ENCODE peak calls at places on chromosomes 5 and 9, in ten cellular contexts. Z is stimulated activated CD4-positive, alpha-beta T cell treated with anti-CD3 and anti-CD28 coated beads, Interleukin-12 subunit alpha, Interleukin-12 subunit beta, amount 100 ng/mL, for 4 hours; E is CD4-positive, CD25-positive, alpha-beta regulatory T cell; Y is omental fat pad; F is Caki2; I is NCI-H510A treated with DMSO at 0.1 percent for 48 hours; L is Karpas-422; T is HCT116; X is heart left ventricle; Q is NCI-H774. D is an unnamed sample.

GRCh38 chr9:90098456-90098855 is 493.6 kb downstream of the GADD45G start:
- DNase-seq in L (no peak), E (no peak), Y (no peak), T (no peak), Z (no peak), I (no peak), Q (no peak), F (no peak), X (no peak), D (no peak)

GRCh38 chr5:113056988-113057387 is 80.4 kb downstream of the DCP2 start:
- DNase-seq in I (no peak), F (no peak), X (no peak), L (no peak), E (no peak), Y (no peak), Z (no peak), T (no peak), Q (no peak), D (no peak)

GRCh38 chr5:149608936-149609502 is 27.7 kb downstream of the ARHGEF37 start:
- DNase-seq in Z (no peak), I (no peak), F (no peak), L (no peak), Y (no peak), X (no peak), E (no peak), Q (no peak), T (no peak), D (no peak)

GRCh38 chr5:143554918-143555477 is 151.5 kb upstream of the NR3C1 start:
- DNase-seq in F (no peak), Y (no peak), Z (no peak), I (no peak), Q (no peak), E (no peak), X (no peak), T (no peak), L (no peak), D (no peak)

GRCh38 chr9:744046-744712 is 97.3 kb upstream of the DMRT1 start:
- DNase-seq in L (no peak), I (no peak), Z (no peak), T (no peak), Y (no peak), F (no peak), Q (no peak), X (no peak), E (no peak), D (no peak)

GRCh38 chr5:34676409-34676808 is 20.3 kb downstream of the RAI14 start:
- DNase-seq in T (no peak), E (no peak), F (no peak), Q (no peak), X (no peak), I (no peak), L (no peak), Z (no peak), Y (no peak), D (no peak)

GRCh38 chr5:68384936-68385594 is 169.5 kb downstream of the PIK3R1 start:
- DNase-seq in E (no peak), T (no peak), I (no peak), L (no peak), F (no peak), X (no peak), Z (no peak), Y (no peak), Q (no peak), D (no peak)

GRCh38 chr5:65926893-65927292 is 518 bp downstream of the ERBIN start:
- DNase-seq in X (peak; percentile 9), T (no peak), I (peak; percentile 4), F (peak; percentile 22), E (peak; percentile 11), L (peak; percentile 74), Y (no peak), Z (no peak), Q (no peak), D (no peak)

GRCh38 chr5:39195198-39195826 is 24.1 kb downstream of the FYB1 start:
- DNase-seq in Y (no peak), Q (no peak), T (no peak), I (no peak), E (no peak), Z (no peak), L (no peak), X (no peak), F (no peak), D (no peak)

GRCh38 chr9:98989036-98990000 is 45.6 kb downstream of the COL15A1 start:
- DNase-seq in F (peak; percentile 95), T (peak; percentile 40), X (peak; percentile 85), L (peak; percentile 54), I (peak; percentile 51), Z (no peak), Y (peak; percentile 50), Q (no peak), E (no peak), D (no peak)

GRCh38 chr9:135478858-135479468 is 619 bp upstream of the PPP1R26 start:
- DNase-seq in Z (no peak), Y (no peak), X (peak; percentile 38), E (no peak), T (no peak), I (peak; percentile 6), F (peak; percentile 47), L (no peak), Q (peak; percentile 27), D (no peak)

GRCh38 chr9:81687521-81688261 is 1.7 kb downstream of the TLE1 start:
- DNase-seq in Z (no peak), L (no peak), Y (no peak), X (peak; percentile 47), T (no peak), I (no peak), F (peak; percentile 47), Q (no peak), E (no peak), D (peak; percentile 15)

GRCh38 chr9:136545966-136546696 is at the start of gene NOTCH1:
- DNase-seq in F (peak; percentile 95), Q (peak; percentile 78), X (peak; percentile 96), T (peak; percentile 87), I (peak; percentile 29), Z (peak; percentile 86), E (peak; percentile 84), L (peak; percentile 92), Y (no peak), D (peak; percentile 94)

GRCh38 chr5:56060276-56061110 is 65.7 kb upstream of the IL6ST start:
- DNase-seq in E (no peak), Z (peak; percentile 23), L (no peak), Y (no peak), X (no peak), F (peak; percentile 79), Q (no peak), T (no peak), I (no peak), D (no peak)

GRCh38 chr9:111016046-111017026 is 21.9 kb downstream of the LPAR1 start:
- DNase-seq in F (peak; percentile 31), Y (no peak), X (no peak), L (no peak), T (no peak), Q (no peak), E (no peak), I (peak; percentile 48), Z (no peak), D (no peak)

GRCh38 chr5:132814441-132815294 is 1.6 kb downstream of the SOWAHA start:
- DNase-seq in I (no peak), L (no peak), Y (no peak), F (no peak), Z (no peak), Q (no peak), X (no peak), E (no peak), T (no peak), D (no peak)

GRCh38 chr9:138097501-138097991 is 220.0 kb downstream of the CACNA1B start:
- DNase-seq in T (no peak), F (no peak), Z (no peak), Q (no peak), I (no peak), Y (no peak), E (no peak), L (no peak), X (peak; percentile 1), D (no peak)

GRCh38 chr5:751496-751895 is 33.0 kb downstream of the ZDHHC11B start:
- DNase-seq in T (no peak), I (no peak), Z (no peak), L (no peak), Y (no peak), F (no peak), X (no peak), E (no peak), Q (no peak), D (no peak)

GRCh38 chr5:32107291-32107690 is 66.8 kb downstream of the GOLPH3 start:
- DNase-seq in Y (no peak), E (no peak), X (no peak), Q (no peak), Z (no peak), T (no peak), L (no peak), F (no peak), I (no peak), D (no peak)

GRCh38 chr9:9771314-9771713 is 841.5 kb downstream of the PTPRD start:
- DNase-seq in I (no peak), F (no peak), Z (no peak), X (no peak), E (no peak), T (no peak), Y (no peak), Q (no peak), L (no peak), D (no peak)

GRCh38 chr5:146717951-146718350 is 160.6 kb downstream of the PPP2R2B start:
- DNase-seq in Q (no peak), X (no peak), T (no peak), L (no peak), I (no peak), Z (no peak), F (no peak), E (no peak), Y (no peak), D (no peak)

GRCh38 chr9:111412280-111412679 is 71.9 kb downstream of the ECPAS start:
- DNase-seq in Z (no peak), X (no peak), E (no peak), L (no peak), T (no peak), Q (no peak), F (no peak), I (no peak), Y (no peak), D (no peak)

GRCh38 chr5:1315709-1316587 is 21.1 kb upstream of the TERT start:
- DNase-seq in Q (peak; percentile 99), X (no peak), I (peak; percentile 96), Z (peak; percentile 24), T (no peak), E (peak; percentile 76), Y (no peak), L (peak; percentile 84), F (peak; percentile 10), D (peak; percentile 85)

GRCh38 chr9:129610473-129611301 is 10.2 kb downstream of the C9orf50 start:
- DNase-seq in T (no peak), X (peak; percentile 84), L (peak; percentile 82), E (peak; percentile 73), Y (peak; percentile 58), Z (peak; percentile 70), F (peak; percentile 54), Q (peak; percentile 45), I (peak; percentile 65), D (peak; percentile 82)

GRCh38 chr9:107712390-107712789 is 222.8 kb upstream of the KLF4 start:
- DNase-seq in E (no peak), Q (no peak), X (no peak), T (peak; percentile 77), L (no peak), I (no peak), Y (no peak), F (peak; percentile 78), Z (no peak), D (no peak)

GRCh38 chr5:94623026-94623425 is 4.6 kb downstream of the SLF1 start:
- DNase-seq in L (no peak), E (no peak), I (no peak), Y (no peak), Z (no peak), F (no peak), T (no peak), Q (no peak), X (no peak), D (no peak)

GRCh38 chr5:107858324-107858723 is 187.6 kb upstream of the EFNA5 start:
- DNase-seq in Z (no peak), I (no peak), F (no peak), T (no peak), E (no peak), X (no peak), L (no peak), Q (no peak), Y (no peak), D (no peak)

GRCh38 chr9:91740713-91741112 is 209.3 kb downstream of the ROR2 start:
- DNase-seq in I (no peak), T (no peak), E (no peak), Q (no peak), L (no peak), Y (peak; percentile 54), X (no peak), Z (no peak), F (no peak), D (no peak)

D was measured in GM10248.